ENCODE peak calls at places on chromosomes 4 and X, in nine cellular contexts. R, J, O, M, D, X, Y, B and P are unnamed samples.

GRCh38 chrX:86696951-86697350 is 548.7 kb downstream of the DACH2 start:
- DNase-seq in R (no peak), J (no peak), O (no peak), M (no peak), D (no peak), X (no peak), Y (no peak), B (no peak), P (no peak)

GRCh38 chrX:40887476-40887875 is 152.1 kb upstream of the MED14 start:
- DNase-seq in R (no peak), J (no peak), O (no peak), M (no peak), D (no peak), X (no peak), Y (no peak), B (no peak), P (no peak)

GRCh38 chrX:132063862-132064261 is 40.8 kb downstream of the STK26 start:
- DNase-seq in R (no peak), J (no peak), O (no peak), M (no peak), D (no peak), X (no peak), Y (no peak), B (no peak), P (no peak)

GRCh38 chrX:18938710-18939109 is 45.2 kb downstream of the PHKA2 start:
- DNase-seq in R (no peak), J (no peak), O (no peak), M (no peak), D (no peak), X (no peak), Y (no peak), B (no peak), P (no peak)

GRCh38 chr4:142095886-142096605 is 459.7 kb downstream of the IL15 start:
- DNase-seq in R (peak; percentile 65), J (no peak), O (no peak), M (no peak), D (no peak), X (no peak), Y (no peak), B (peak; percentile 60), P (no peak)

GRCh38 chr4:123589361-123589760 is 192.8 kb downstream of the SPRY1 start:
- DNase-seq in R (no peak), J (no peak), O (no peak), M (no peak), D (no peak), X (peak; percentile 45), Y (no peak), B (no peak), P (no peak)

GRCh38 chr4:26938516-26938915 is 77.9 kb downstream of the STIM2 start:
- DNase-seq in R (no peak), J (no peak), O (no peak), M (no peak), D (no peak), X (no peak), Y (no peak), B (no peak), P (no peak)

GRCh38 chr4:185721949-185722316 is 90.1 kb downstream of the SORBS2 start:
- DNase-seq in R (no peak), J (no peak), O (no peak), M (no peak), D (no peak), X (no peak), Y (no peak), B (no peak), P (no peak)

GRCh38 chrX:51456246-51456645 is 40.1 kb downstream of the NUDT11 start:
- DNase-seq in R (no peak), J (no peak), O (no peak), M (no peak), D (peak; percentile 36), X (no peak), Y (no peak), B (no peak), P (no peak)

GRCh38 chr4:114780205-114780604 is 181.6 kb downstream of the UGT8 start:
- DNase-seq in R (no peak), J (no peak), O (no peak), M (peak; percentile 25), D (no peak), X (peak; percentile 21), Y (peak; percentile 8), B (no peak), P (no peak)

GRCh38 chrX:141947350-141947749 is 43.7 kb downstream of the MAGEC1 start:
- DNase-seq in R (no peak), J (no peak), O (no peak), M (no peak), D (no peak), X (no peak), Y (no peak), B (no peak), P (no peak)

GRCh38 chr4:182776376-182777058 is 140.7 kb downstream of the DCTD start:
- DNase-seq in R (no peak), J (no peak), O (no peak), M (no peak), D (no peak), X (no peak), Y (no peak), B (no peak), P (no peak)

GRCh38 chr4:5199142-5199541 is 147.9 kb downstream of the STK32B start:
- DNase-seq in R (no peak), J (no peak), O (no peak), M (no peak), D (no peak), X (no peak), Y (no peak), B (no peak), P (no peak)

GRCh38 chr4:139279723-139280620 is at the start of gene MGARP:
- DNase-seq in R (no peak), J (peak; percentile 38), O (peak; percentile 31), M (peak; percentile 40), D (peak; percentile 83), X (no peak), Y (peak; percentile 69), B (no peak), P (no peak)

GRCh38 chrX:12447448-12448154 is 309.3 kb downstream of the FRMPD4 start:
- DNase-seq in R (peak; percentile 15), J (no peak), O (no peak), M (no peak), D (no peak), X (no peak), Y (no peak), B (no peak), P (no peak)

GRCh38 chr4:184807797-184808718 is 17.7 kb downstream of the ACSL1 start:
- DNase-seq in R (no peak), J (no peak), O (peak; percentile 39), M (no peak), D (peak; percentile 62), X (no peak), Y (no peak), B (peak; percentile 57), P (no peak)

GRCh38 chrX:120560405-120560841 is 339 bp downstream of the CUL4B start:
- DNase-seq in R (peak; percentile 10), J (peak; percentile 61), O (no peak), M (peak; percentile 4), D (peak; percentile 11), X (peak; percentile 47), Y (peak; percentile 20), B (peak; percentile 67), P (no peak)

GRCh38 chr4:149959391-149959790 is 118.9 kb upstream of the DCLK2 start:
- DNase-seq in R (no peak), J (no peak), O (no peak), M (no peak), D (no peak), X (no peak), Y (no peak), B (no peak), P (no peak)
- TF ChIP-seq CTCF in R (no peak), J (no peak), O (no peak), M (no peak), D (no peak), X (no peak), Y (no peak), B (no peak), P (no peak)

GRCh38 chrX:2318371-2318770 is 182.4 kb downstream of the DHRSX start:
- DNase-seq in R (no peak), J (peak; percentile 45), O (no peak), M (no peak), D (no peak), X (no peak), Y (no peak), B (no peak), P (no peak)

GRCh38 chrX:2317527-2318055 is 183.2 kb downstream of the DHRSX start:
- DNase-seq in R (no peak), J (no peak), O (no peak), M (no peak), D (no peak), X (no peak), Y (no peak), B (no peak), P (no peak)

GRCh38 chrX:2320089-2320488 is 180.7 kb downstream of the DHRSX start:
- DNase-seq in R (no peak), J (no peak), O (no peak), M (no peak), D (no peak), X (no peak), Y (no peak), B (no peak), P (no peak)

GRCh38 chrX:2321411-2321810 is 179.4 kb downstream of the DHRSX start:
- DNase-seq in R (no peak), J (no peak), O (no peak), M (no peak), D (no peak), X (no peak), Y (no peak), B (no peak), P (no peak)

GRCh38 chrX:2320580-2321327 is 180.0 kb downstream of the DHRSX start:
- DNase-seq in R (peak; percentile 89), J (no peak), O (peak; percentile 66), M (no peak), D (no peak), X (peak; percentile 56), Y (no peak), B (no peak), P (no peak)
- TF ChIP-seq CTCF in R (no peak), J (no peak), O (no peak), M (no peak), D (no peak), X (no peak), Y (no peak), B (no peak), P (no peak)

GRCh38 chr4:129335263-129335662 is 239.3 kb downstream of the C4orf33 start:
- DNase-seq in R (no peak), J (no peak), O (no peak), M (no peak), D (no peak), X (no peak), Y (no peak), B (no peak), P (no peak)

GRCh38 chr4:129336457-129336856 is 240.5 kb downstream of the C4orf33 start:
- DNase-seq in R (no peak), J (no peak), O (no peak), M (no peak), D (no peak), X (no peak), Y (no peak), B (no peak), P (no peak)
- TF ChIP-seq CTCF in R (no peak), J (no peak), O (no peak), M (no peak), D (no peak), X (no peak), Y (no peak), B (no peak), P (no peak)

DNA sequence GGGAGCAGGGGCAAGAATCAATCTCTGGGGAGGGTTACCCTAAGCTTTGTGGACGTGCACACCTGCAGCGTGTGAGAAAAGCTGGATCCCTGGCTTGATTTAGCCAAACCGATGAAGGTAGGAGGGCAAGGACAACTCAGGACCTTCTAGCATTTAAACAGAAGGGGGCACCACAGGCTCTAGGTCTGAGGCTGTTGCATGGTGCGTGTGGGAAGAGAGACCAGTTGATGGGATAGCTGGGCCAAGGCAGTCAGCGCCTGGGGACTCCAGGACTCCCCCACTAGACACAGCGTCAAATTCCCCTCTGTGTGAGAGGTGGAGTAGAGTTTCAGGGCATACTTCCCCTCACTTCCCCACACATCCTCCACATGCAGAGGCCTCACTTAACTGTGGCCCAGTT is 4.3 kb downstream of the GABRQ start:
- DNase-seq in R (no peak), J (no peak), O (no peak), M (peak; percentile 34), D (peak; percentile 21), X (peak; percentile 17), Y (peak; percentile 22), B (no peak), P (no peak)
- TF ChIP-seq CTCF in R (no peak), J (no peak), O (no peak), M (no peak), D (no peak), X (no peak), Y (peak; percentile 24), B (no peak), P (no peak)